ENCODE peak calls at places on chromosomes 2 and 18, in four cellular contexts. G is testis, Q is heart left ventricle, N is uterus. S is an unnamed sample.

GRCh38 chr2:20104900-20105545 is 53.6 kb upstream of the LAPTM4A start:
- DNase-seq in Q (no peak), G (no peak), N (no peak), S (peak; percentile 25)

GRCh38 chr2:142586693-142587432 is 290.6 kb upstream of the KYNU start:
- DNase-seq in G (no peak), Q (no peak), N (no peak), S (peak; percentile 37)

GRCh38 chr2:233236820-233237589 is 14.5 kb upstream of the ATG16L1 start:
- DNase-seq in N (no peak), G (no peak), Q (no peak), S (no peak)

GRCh38 chr2:69086466-69086865 is 73.5 kb downstream of the ANTXR1 start:
- DNase-seq in Q (no peak), N (no peak), G (no peak), S (no peak)

GRCh38 chr2:150076281-150076680 is 411.2 kb downstream of the RND3 start:
- DNase-seq in G (no peak), N (no peak), Q (no peak), S (no peak)

GRCh38 chr2:127024769-127025356 is 82.1 kb downstream of the BIN1 start:
- DNase-seq in N (peak; percentile 39), G (peak; percentile 66), Q (no peak), S (no peak)

GRCh38 chr2:150491943-150492342 is 4.5 kb upstream of the RND3 start:
- DNase-seq in N (no peak), G (no peak), Q (no peak), S (no peak)

GRCh38 chr2:77938462-77938861 is 416.3 kb upstream of the LRRTM4 start:
- DNase-seq in G (no peak), Q (no peak), N (no peak), S (no peak)

GRCh38 chr2:75142081-75142480 is 57.2 kb downstream of the TACR1 start:
- DNase-seq in G (no peak), N (no peak), Q (no peak), S (no peak)

GRCh38 chr2:134593500-134593899 is 125.3 kb downstream of the TMEM163 start:
- DNase-seq in G (no peak), N (no peak), Q (no peak), S (no peak)

GRCh38 chr2:206069417-206069816 is 16.6 kb downstream of the INO80D start:
- DNase-seq in Q (no peak), N (no peak), G (no peak), S (no peak)

GRCh38 chr2:106547104-106547503 is 59.9 kb downstream of the CD8B2 start:
- DNase-seq in G (no peak), N (no peak), Q (no peak), S (no peak)

GRCh38 chr18:614980-615607 is 18.3 kb downstream of the CLUL1 start:
- DNase-seq in G (no peak), N (no peak), Q (no peak), S (no peak)

GRCh38 chr2:62489702-62490101 is 16.3 kb downstream of the TMEM17 start:
- DNase-seq in Q (no peak), G (no peak), N (no peak), S (no peak)

GRCh38 chr2:99397251-99397920 is 60.2 kb downstream of the EIF5B start:
- DNase-seq in G (no peak), N (no peak), Q (no peak), S (no peak)

GRCh38 chr18:70621710-70622109 is 332.9 kb downstream of the SOCS6 start:
- DNase-seq in Q (no peak), N (no peak), G (no peak), S (peak; percentile 95)

GRCh38 chr2:197286805-197287595 is 23.6 kb downstream of the ANKRD44 start:
- DNase-seq in Q (peak; percentile 54), G (peak; percentile 63), N (peak; percentile 86), S (peak; percentile 67)

GRCh38 chr2:174350018-174350417 is 15.3 kb downstream of the SP9 start:
- DNase-seq in G (no peak), Q (no peak), N (no peak), S (peak; percentile 42)

GRCh38 chr2:238507836-238508235 is 81.1 kb downstream of the ASB1 start:
- DNase-seq in Q (no peak), G (no peak), N (no peak), S (no peak)

GRCh38 chr2:1910562-1911256 is 166.4 kb upstream of the PXDN start:
- DNase-seq in G (no peak), Q (no peak), N (no peak), S (no peak)

GRCh38 chr18:56200381-56200831 is 438.0 kb downstream of the TXNL1 start:
- DNase-seq in Q (no peak), N (no peak), G (no peak), S (no peak)

GRCh38 chr2:1811258-1811970 is 67.1 kb upstream of the PXDN start:
- DNase-seq in Q (no peak), G (no peak), N (no peak), S (no peak)

DNA sequence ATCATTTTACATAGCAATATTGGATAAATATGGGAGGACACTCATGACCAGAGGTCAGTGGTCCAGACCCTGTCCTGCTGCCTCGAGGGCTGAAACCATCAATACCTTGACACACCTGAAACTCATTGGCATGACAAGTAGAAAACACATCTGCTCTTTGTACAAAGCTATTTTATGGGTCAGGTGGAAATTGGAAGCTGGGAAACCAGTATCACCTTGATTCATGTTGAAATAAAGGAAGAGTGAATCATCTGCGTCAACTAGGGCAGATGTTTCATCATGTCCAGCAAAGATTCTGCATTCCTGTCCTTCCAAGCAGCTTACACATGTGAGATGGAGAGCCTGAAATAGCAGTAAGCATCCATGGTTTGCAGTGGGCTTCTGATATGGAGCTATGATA is 80.0 kb upstream of the ERBB4 start:
- DNase-seq in G (no peak), Q (no peak), N (no peak), S (no peak)
- TF ChIP-seq POLR2A in G (no peak), Q (no peak), N (no peak), S (no peak)

GRCh38 chr2:162677476-162677875 is 161.1 kb downstream of the KCNH7 start:
- DNase-seq in Q (no peak), N (no peak), G (no peak), S (no peak)
- TF ChIP-seq POLR2A in Q (no peak), N (no peak), G (no peak), S (no peak)

GRCh38 chr2:111667542-111668273 is 216.3 kb downstream of the ANAPC1 start:
- DNase-seq in N (peak; percentile 26), G (no peak), Q (peak; percentile 36), S (peak; percentile 67)
- TF ChIP-seq POLR2A in N (no peak), G (no peak), Q (no peak), S (no peak)

GRCh38 chr2:25243995-25244394 is 75.6 kb upstream of the POMC start:
- DNase-seq in Q (no peak), N (no peak), G (no peak), S (no peak)

GRCh38 chr2:25237764-25238163 is 69.4 kb upstream of the POMC start:
- DNase-seq in Q (no peak), N (no peak), G (no peak), S (no peak)

GRCh38 chr2:25238920-25239319 is 70.5 kb upstream of the POMC start:
- DNase-seq in Q (no peak), G (no peak), N (no peak), S (no peak)

GRCh38 chr2:25245141-25245540 is 76.8 kb upstream of the POMC start:
- DNase-seq in N (no peak), G (no peak), Q (no peak), S (no peak)

DNA sequence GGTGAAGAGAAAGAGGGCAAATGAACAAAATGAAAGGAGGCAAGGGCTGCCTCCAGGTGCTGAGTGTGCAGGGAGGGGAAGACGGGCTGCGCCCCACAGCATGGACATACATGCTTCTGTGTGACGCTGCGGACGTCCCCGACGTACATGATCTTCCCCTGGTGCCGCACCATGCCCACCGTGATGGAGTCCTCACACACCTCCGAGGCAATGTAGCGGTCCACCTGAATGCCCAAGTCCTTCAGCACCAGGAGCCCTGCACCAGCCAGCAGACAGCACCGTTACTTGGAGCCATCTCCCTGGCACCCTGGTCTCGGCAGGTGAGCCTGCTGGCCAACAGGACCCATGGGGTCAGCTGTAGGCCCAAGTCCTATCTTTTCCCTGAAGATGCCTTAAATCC is 73.1 kb upstream of the POMC start:
- DNase-seq in N (no peak), Q (no peak), G (no peak), S (no peak)
- TF ChIP-seq POLR2A in N (no peak), Q (no peak), G (no peak), S (no peak)